ENCODE peak calls at places on chromosomes 5 and 9, in ten cellular contexts. L is IMR-90, V is Peyer's patch, C is K562, Q is A549, K is adrenal gland, F is suprapubic skin, G is vagina, P is uterus, Z is heart left ventricle. W is an unnamed sample.

GRCh38 chr9:120436937-120437592 is 142.9 kb downstream of the CDK5RAP2 start:
- DNase-seq in L (no peak), V (peak), C (no peak), Q (no peak), K (peak), F (no peak), G (no peak), P (no peak), Z (peak), W (peak)

GRCh38 chr5:74502479-74502950 is 138.0 kb downstream of the ENC1 start:
- DNase-seq in L (no peak), V (no peak), C (no peak), Q (no peak), K (no peak), F (no peak), G (no peak), P (no peak), Z (no peak), W (no peak)

GRCh38 chr9:35553670-35554543 is 51.2 kb upstream of the TESK1 start:
- DNase-seq in L (peak), V (peak), C (peak), Q (peak), K (peak), F (no peak), G (no peak), P (peak), Z (peak), W (peak)

GRCh38 chr9:107176701-107177100 is 106.4 kb upstream of the RAD23B start:
- DNase-seq in L (peak), V (no peak), C (no peak), Q (no peak), K (no peak), F (no peak), G (no peak), P (peak), Z (no peak), W (no peak)

GRCh38 chr5:38672059-38672791 is 115.8 kb upstream of the LIFR start:
- DNase-seq in L (peak), V (no peak), C (no peak), Q (peak), K (no peak), F (no peak), G (no peak), P (no peak), Z (no peak), W (no peak)

GRCh38 chr9:81984911-81985310 is 3.7 kb upstream of the SPATA31D1 start:
- DNase-seq in L (peak), V (no peak), C (no peak), Q (no peak), K (no peak), F (no peak), G (no peak), P (no peak), Z (no peak), W (no peak)

GRCh38 chr9:129667850-129668249 is 2.4 kb downstream of the PRRX2 start:
- DNase-seq in L (no peak), V (no peak), C (peak), Q (no peak), K (no peak), F (no peak), G (no peak), P (no peak), Z (no peak), W (no peak)

GRCh38 chr9:129866373-129867137 is 31.3 kb downstream of the USP20 start:
- DNase-seq in L (no peak), V (no peak), C (no peak), Q (no peak), K (no peak), F (no peak), G (no peak), P (no peak), Z (no peak), W (no peak)

GRCh38 chr5:73327908-73328455 is 120.6 kb downstream of the FOXD1 start:
- DNase-seq in L (peak), V (no peak), C (no peak), Q (no peak), K (no peak), F (no peak), G (no peak), P (no peak), Z (no peak), W (no peak)

GRCh38 chr5:127518319-127518621 is 830 bp downstream of the PRRC1 start:
- DNase-seq in L (peak), V (no peak), C (no peak), Q (peak), K (no peak), F (no peak), G (no peak), P (no peak), Z (no peak), W (peak)

GRCh38 chr5:116002116-116002906 is 30.0 kb upstream of the ARL14EPL start:
- DNase-seq in L (peak), V (no peak), C (no peak), Q (peak), K (no peak), F (no peak), G (no peak), P (no peak), Z (no peak), W (no peak)

GRCh38 chr5:60851681-60852080 is 7.6 kb upstream of the ELOVL7 start:
- DNase-seq in L (no peak), V (no peak), C (no peak), Q (no peak), K (no peak), F (no peak), G (no peak), P (no peak), Z (no peak), W (no peak)

GRCh38 chr5:40652441-40653220 is 27.1 kb upstream of the PTGER4 start:
- DNase-seq in L (no peak), V (no peak), C (no peak), Q (no peak), K (no peak), F (no peak), G (no peak), P (no peak), Z (no peak), W (no peak)

GRCh38 chr5:88858392-88858791 is 24.6 kb downstream of the MEF2C start:
- DNase-seq in L (no peak), V (no peak), C (no peak), Q (no peak), K (no peak), F (no peak), G (no peak), P (no peak), Z (no peak), W (no peak)

GRCh38 chr5:88863523-88863922 is 19.5 kb downstream of the MEF2C start:
- DNase-seq in L (no peak), V (no peak), C (no peak), Q (no peak), K (no peak), F (no peak), G (no peak), P (no peak), Z (no peak), W (no peak)

GRCh38 chr5:88862547-88863175 is 20.3 kb downstream of the MEF2C start:
- DNase-seq in L (no peak), V (no peak), C (no peak), Q (no peak), K (no peak), F (no peak), G (no peak), P (no peak), Z (no peak), W (no peak)

GRCh38 chr5:88860501-88860900 is 22.5 kb downstream of the MEF2C start:
- DNase-seq in L (peak), V (no peak), C (no peak), Q (no peak), K (no peak), F (no peak), G (no peak), P (no peak), Z (no peak), W (no peak)

GRCh38 chr5:88861213-88861612 is 21.8 kb downstream of the MEF2C start:
- DNase-seq in L (no peak), V (no peak), C (no peak), Q (no peak), K (no peak), F (no peak), G (no peak), P (no peak), Z (no peak), W (no peak)
- TF ChIP-seq POLR2A in L (no peak), V (no peak), C (no peak), Q (no peak), K (no peak), F (no peak), G (no peak), P (no peak), Z (no peak), W (no peak)

GRCh38 chr5:17895296-17896058 is 261.2 kb downstream of the TAF11L14 start:
- DNase-seq in L (no peak), V (no peak), C (no peak), Q (peak), K (no peak), F (no peak), G (no peak), P (no peak), Z (no peak), W (no peak)
- TF ChIP-seq POLR2A in L (no peak), V (no peak), C (no peak), Q (no peak), K (no peak), F (no peak), G (no peak), P (no peak), Z (no peak), W (no peak)

GRCh38 chr9:93022721-93023520 is 35.6 kb upstream of the SUSD3 start:
- DNase-seq in L (no peak), V (no peak), C (no peak), Q (no peak), K (no peak), F (no peak), G (no peak), P (no peak), Z (no peak), W (no peak)
- TF ChIP-seq POLR2A in L (no peak), V (no peak), C (no peak), Q (no peak), K (no peak), F (no peak), G (no peak), P (no peak), Z (no peak), W (no peak)

GRCh38 chr5:139638736-139639618 is 9.2 kb upstream of the CXXC5 start:
- DNase-seq in L (no peak), V (peak), C (no peak), Q (no peak), K (peak), F (peak), G (peak), P (no peak), Z (peak), W (no peak)

GRCh38 chr5:139637438-139638089 is 10.6 kb upstream of the CXXC5 start:
- DNase-seq in L (peak), V (peak), C (peak), Q (no peak), K (peak), F (peak), G (peak), P (peak), Z (peak), W (peak)

GRCh38 chr5:139636975-139637408 is 11.2 kb upstream of the CXXC5 start:
- DNase-seq in L (peak), V (no peak), C (no peak), Q (no peak), K (no peak), F (no peak), G (no peak), P (no peak), Z (no peak), W (peak)

GRCh38 chr5:139639619-139640431 is 8.3 kb upstream of the CXXC5 start:
- DNase-seq in L (peak), V (peak), C (no peak), Q (no peak), K (peak), F (peak), G (no peak), P (peak), Z (peak), W (peak)

DNA sequence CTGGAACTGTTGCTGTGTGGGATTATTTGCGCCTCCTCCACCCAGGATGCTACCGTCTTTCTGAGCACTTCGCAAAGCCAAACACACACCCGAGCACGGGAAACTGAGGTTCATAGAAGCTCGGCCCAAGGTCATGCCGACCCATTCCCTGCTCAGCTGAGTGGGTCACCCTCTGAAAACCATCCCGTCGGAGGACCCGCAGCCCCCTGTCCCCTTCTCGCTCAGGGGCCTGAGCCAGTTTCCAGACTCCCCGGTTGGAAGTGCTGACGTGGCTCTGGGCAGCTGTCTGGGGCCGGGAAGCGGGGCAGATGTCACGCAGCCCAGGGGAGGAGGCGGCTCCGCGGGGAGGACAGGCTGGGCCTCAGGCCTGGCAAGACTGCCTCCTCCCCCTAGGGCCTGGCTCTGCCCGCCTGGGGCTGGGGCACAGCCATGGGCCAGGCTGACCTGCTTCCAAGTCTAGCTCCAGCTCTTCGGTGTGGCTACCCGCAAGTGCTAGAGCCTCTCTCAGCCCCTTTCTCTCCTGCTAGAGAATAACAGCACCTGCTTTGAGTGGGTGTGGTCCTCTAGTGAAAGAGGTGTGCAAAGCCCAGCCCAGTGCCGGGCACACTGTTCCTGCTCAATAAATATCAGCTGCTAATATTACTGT is 9.9 kb upstream of the CXXC5 start:
- DNase-seq in L (peak), V (peak), C (peak), Q (no peak), K (peak), F (peak), G (peak), P (peak), Z (peak), W (peak)
- TF ChIP-seq POLR2A in L (no peak), V (peak), C (peak), Q (no peak), K (peak), F (no peak), G (no peak), P (no peak), Z (no peak), W (peak)

DNA sequence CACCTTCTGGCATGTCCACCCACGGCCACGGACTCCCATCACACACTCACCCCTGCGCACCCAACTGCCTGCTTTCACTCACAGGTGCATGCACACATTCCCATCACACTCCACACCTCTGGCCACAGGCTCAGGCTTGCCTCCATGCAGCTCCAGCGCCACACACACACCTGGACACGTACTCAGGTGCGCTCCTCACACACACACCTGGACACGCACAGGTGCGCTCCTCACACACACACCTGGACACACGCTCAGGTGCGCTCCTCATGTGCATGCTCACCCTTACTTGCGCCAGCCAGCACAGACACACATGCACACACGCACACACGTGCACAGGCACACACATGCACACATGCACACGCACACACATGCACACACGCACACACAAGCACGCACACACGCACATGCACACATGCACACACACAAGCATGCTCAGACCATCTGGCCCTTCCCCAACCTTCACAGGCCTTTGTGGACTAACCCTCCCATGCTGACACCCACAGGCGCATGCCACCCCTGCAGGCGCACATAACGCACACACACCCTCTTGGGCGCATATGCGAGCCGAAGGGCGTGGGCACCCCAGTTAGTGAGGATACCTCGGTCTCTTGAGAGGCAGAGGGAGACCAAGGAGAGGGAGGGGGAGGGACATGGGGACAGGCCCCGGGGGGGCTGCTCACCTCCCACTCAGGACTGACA is 8.3 kb downstream of the GRIN1 start:
- DNase-seq in L (no peak), V (no peak), C (no peak), Q (no peak), K (no peak), F (no peak), G (no peak), P (no peak), Z (no peak), W (no peak)
- TF ChIP-seq POLR2A in L (no peak), V (no peak), C (no peak), Q (no peak), K (no peak), F (no peak), G (no peak), P (no peak), Z (no peak), W (no peak)

DNA sequence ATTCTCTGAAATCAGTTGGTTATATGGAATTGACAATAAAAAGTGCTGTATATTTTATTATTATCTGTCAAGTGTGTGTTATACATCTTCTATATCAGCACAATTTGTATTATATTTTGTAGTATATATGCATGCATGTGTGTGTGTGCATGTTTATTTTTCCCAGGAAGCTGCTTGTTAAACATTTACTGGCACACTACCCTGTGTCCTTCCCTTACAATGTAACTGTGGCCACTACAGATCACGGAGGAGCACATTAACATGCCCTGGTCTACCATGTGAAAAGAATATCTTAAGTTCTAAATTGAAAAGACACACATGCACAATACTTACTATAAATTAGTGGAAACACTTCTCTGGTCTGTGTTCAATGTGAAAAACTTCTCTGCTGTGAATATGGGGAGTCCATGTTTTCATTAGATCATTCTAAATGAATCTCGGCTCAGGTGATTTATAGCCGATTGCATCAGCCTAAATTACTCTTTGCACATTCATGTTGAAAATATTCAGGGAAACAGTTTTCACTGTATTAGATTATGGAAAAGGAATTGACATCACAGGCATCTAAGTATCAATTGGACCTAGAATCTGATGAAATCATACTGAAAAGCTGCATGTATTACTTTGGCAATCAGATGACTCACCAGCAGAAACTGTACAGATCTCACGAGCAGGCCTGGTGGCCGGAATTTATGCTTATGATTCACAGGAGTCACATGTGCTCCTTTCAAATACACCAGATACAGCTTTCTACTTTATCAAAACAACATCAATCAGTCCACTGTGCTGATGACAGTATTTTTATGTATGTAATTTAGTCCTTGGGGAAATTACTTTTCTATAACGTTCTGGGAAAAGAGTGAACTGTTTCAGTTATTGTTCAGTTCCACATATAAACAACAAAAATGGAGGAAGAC is 39.4 kb downstream of the LURAP1L start:
- DNase-seq in L (peak), V (peak), C (no peak), Q (peak), K (peak), F (peak), G (no peak), P (peak), Z (peak), W (peak)
- TF ChIP-seq POLR2A in L (peak), V (no peak), C (no peak), Q (no peak), K (no peak), F (no peak), G (no peak), P (no peak), Z (no peak), W (no peak)